ENCODE peak calls at places on chromosomes 6 and 20, in four cellular contexts. T, D, L and B are unnamed samples.

GRCh38 chr6:149233056-149233715 is 84.3 kb upstream of the TAB2 start:
- DNase-seq in T (peak), D (no peak), L (no peak), B (peak)

GRCh38 chr20:44736170-44737021 is 9.3 kb upstream of the KCNK15 start:
- DNase-seq in T (peak), D (peak), L (peak), B (peak)

GRCh38 chr20:24389686-24390085 is 79.7 kb upstream of the SYNDIG1 start:
- DNase-seq in T (no peak), D (no peak), L (no peak), B (no peak)

GRCh38 chr6:35603326-35604202 is 85.2 kb downstream of the FKBP5 start:
- DNase-seq in T (peak), D (no peak), L (no peak), B (peak)

GRCh38 chr6:153804755-153805330 is 234.2 kb upstream of the OPRM1 start:
- DNase-seq in T (no peak), D (no peak), L (no peak), B (no peak)

GRCh38 chr20:24983896-24984295 is 8.7 kb downstream of the APMAP start:
- DNase-seq in T (no peak), D (no peak), L (no peak), B (no peak)

GRCh38 chr6:45540375-45540920 is 162.7 kb upstream of the SUPT3H start:
- DNase-seq in T (no peak), D (no peak), L (no peak), B (no peak)

GRCh38 chr6:39840781-39841180 is 48.6 kb downstream of the DAAM2 start:
- DNase-seq in T (no peak), D (no peak), L (no peak), B (no peak)

GRCh38 chr6:117951783-117952182 is 44.7 kb downstream of the SLC35F1 start:
- DNase-seq in T (no peak), D (no peak), L (no peak), B (no peak)

GRCh38 chr6:26550250-26550993 is 12.3 kb downstream of the HMGN4 start:
- DNase-seq in T (peak), D (peak), L (peak), B (peak)

GRCh38 chr6:5667737-5668136 is 339.0 kb downstream of the NRN1 start:
- DNase-seq in T (no peak), D (no peak), L (no peak), B (no peak)

GRCh38 chr20:4573564-4574355 is 147.9 kb upstream of the PRND start:
- DNase-seq in T (peak), D (no peak), L (no peak), B (peak)

GRCh38 chr20:57137676-57138075 is 128.8 kb downstream of the BMP7 start:
- DNase-seq in T (no peak), D (no peak), L (no peak), B (no peak)

GRCh38 chr6:80742481-80742880 is 636.0 kb downstream of the BCKDHB start:
- DNase-seq in T (peak), D (no peak), L (peak), B (peak)

GRCh38 chr20:51393566-51393965 is 149.0 kb downstream of the NFATC2 start:
- DNase-seq in T (no peak), D (no peak), L (no peak), B (no peak)

GRCh38 chr20:36541227-36542018 is at the start of gene MYL9:
- DNase-seq in T (peak), D (peak), L (no peak), B (peak)

GRCh38 chr6:25181923-25182322 is 97.3 kb upstream of the CARMIL1 start:
- DNase-seq in T (peak), D (no peak), L (no peak), B (no peak)

GRCh38 chr20:49964964-49965780 is 17.6 kb upstream of the SNAI1 start:
- DNase-seq in T (peak), D (peak), L (peak), B (peak)

GRCh38 chr6:11042750-11043551 is 1.2 kb downstream of the ELOVL2 start:
- DNase-seq in T (peak), D (peak), L (no peak), B (peak)

GRCh38 chr6:43271103-43271815 is 26.8 kb upstream of the SLC22A7 start:
- DNase-seq in T (no peak), D (peak), L (no peak), B (no peak)

GRCh38 chr6:90656325-90656724 is 69.5 kb upstream of the MAP3K7 start:
- DNase-seq in T (no peak), D (no peak), L (no peak), B (no peak)

GRCh38 chr20:58277578-58278344 is 31.8 kb upstream of the RAB22A start:
- DNase-seq in T (no peak), D (no peak), L (peak), B (no peak)

GRCh38 chr20:32051720-32052089 is 337 bp upstream of the HCK start:
- DNase-seq in T (no peak), D (no peak), L (no peak), B (no peak)

GRCh38 chr6:31952140-31952805 is 6.4 kb downstream of the CFB start:
- DNase-seq in T (peak), D (no peak), L (peak), B (peak)

GRCh38 chr6:107244082-107244741 is 128.9 kb upstream of the BEND3 start:
- DNase-seq in T (no peak), D (no peak), L (no peak), B (peak)

GRCh38 chr6:37781788-37782187 is 37.7 kb upstream of the ZFAND3 start:
- DNase-seq in T (no peak), D (no peak), L (no peak), B (no peak)

GRCh38 chr6:109304284-109305015 is 77.8 kb downstream of the CD164 start:
- DNase-seq in T (peak), D (peak), L (no peak), B (no peak)

GRCh38 chr6:38806271-38806670 is 91.2 kb downstream of the DNAH8 start:
- DNase-seq in T (no peak), D (no peak), L (no peak), B (no peak)

GRCh38 chr20:63667858-63668257 is 9.7 kb downstream of the RTEL1 start:
- DNase-seq in T (no peak), D (no peak), L (no peak), B (no peak)

GRCh38 chr6:112563368-112563767 is 216.2 kb downstream of the RFPL4B start:
- DNase-seq in T (peak), D (no peak), L (no peak), B (peak)

GRCh38 chr20:9021699-9022098 is 47.2 kb upstream of the PLCB4 start:
- DNase-seq in T (peak), D (no peak), L (no peak), B (no peak)

GRCh38 chr20:45341939-45342862 is 6.0 kb downstream of the SDC4 start:
- DNase-seq in T (peak), D (no peak), L (peak), B (no peak)

GRCh38 chr20:22916121-22916842 is 118.8 kb upstream of the SSTR4 start:
- DNase-seq in T (no peak), D (no peak), L (no peak), B (no peak)

GRCh38 chr6:24273471-24273870 is 84.4 kb downstream of the DCDC2 start:
- DNase-seq in T (no peak), D (no peak), L (no peak), B (peak)

GRCh38 chr6:40146902-40147301 is 212.6 kb upstream of the MOCS1 start:
- DNase-seq in T (no peak), D (no peak), L (no peak), B (no peak)

GRCh38 chr6:40347571-40348011 is 239.6 kb downstream of the LRFN2 start:
- DNase-seq in T (no peak), D (no peak), L (no peak), B (no peak)

GRCh38 chr6:110067837-110068591 is 89.9 kb downstream of the GPR6 start:
- DNase-seq in T (peak), D (no peak), L (no peak), B (peak)

GRCh38 chr6:106473807-106474206 is 113.3 kb downstream of the CRYBG1 start:
- DNase-seq in T (peak), D (no peak), L (no peak), B (peak)

GRCh38 chr6:162727347-162728176 is at the start of the genes PACRG and PRKN:
- DNase-seq in T (peak), D (peak), L (peak), B (peak)

GRCh38 chr20:58111340-58112016 is 117.0 kb downstream of the ANKRD60 start:
- DNase-seq in T (no peak), D (no peak), L (no peak), B (no peak)